ENCODE peak calls at places on chromosome 9, in seven cellular contexts. J, Y, R, N, A, Q and O are unnamed samples.

GRCh38 chr9:35014517-35014916 is 25.0 kb downstream of the DNAJB5 start:
- DNase-seq in J (no peak), Y (no peak), R (no peak), N (no peak), A (no peak), Q (no peak), O (no peak)

GRCh38 chr9:90331826-90332575 is 310.6 kb downstream of the DIRAS2 start:
- DNase-seq in J (no peak), Y (no peak), R (no peak), N (no peak), A (no peak), Q (no peak), O (no peak)

GRCh38 chr9:124973807-124974206 is 32.9 kb upstream of the GOLGA1 start:
- DNase-seq in J (no peak), Y (no peak), R (no peak), N (peak; percentile 17), A (no peak), Q (no peak), O (no peak)

GRCh38 chr9:22208846-22209585 is 199.9 kb upstream of the CDKN2B start:
- DNase-seq in J (no peak), Y (no peak), R (no peak), N (no peak), A (no peak), Q (no peak), O (no peak)

GRCh38 chr9:20618361-20618799 is 3.9 kb downstream of the MLLT3 start:
- DNase-seq in J (no peak), Y (no peak), R (no peak), N (no peak), A (no peak), Q (peak; percentile 14), O (no peak)

GRCh38 chr9:129498451-129499376 is 122.2 kb downstream of the C9orf50 start:
- DNase-seq in J (no peak), Y (no peak), R (no peak), N (no peak), A (no peak), Q (no peak), O (no peak)

GRCh38 chr9:122133263-122133983 is 26.2 kb downstream of the NDUFA8 start:
- DNase-seq in J (peak; percentile 42), Y (no peak), R (no peak), N (no peak), A (no peak), Q (no peak), O (no peak)

GRCh38 chr9:37062331-37062730 is 28.3 kb upstream of the PAX5 start:
- DNase-seq in J (no peak), Y (no peak), R (no peak), N (no peak), A (no peak), Q (no peak), O (no peak)

GRCh38 chr9:18543406-18543965 is 69.5 kb downstream of the ADAMTSL1 start:
- DNase-seq in J (no peak), Y (no peak), R (peak; percentile 49), N (no peak), A (no peak), Q (no peak), O (no peak)

GRCh38 chr9:102087141-102087540 is 348.7 kb upstream of the GRIN3A start:
- DNase-seq in J (no peak), Y (no peak), R (no peak), N (no peak), A (no peak), Q (no peak), O (no peak)

GRCh38 chr9:126148523-126148870 is 178.1 kb upstream of the MVB12B start:
- DNase-seq in J (no peak), Y (no peak), R (no peak), N (no peak), A (no peak), Q (no peak), O (no peak)

GRCh38 chr9:7392161-7392560 is 407.4 kb downstream of the DMAC1 start:
- DNase-seq in J (no peak), Y (no peak), R (no peak), N (no peak), A (no peak), Q (no peak), O (no peak)

GRCh38 chr9:34384368-34385165 is 7.9 kb upstream of the MYORG start:
- DNase-seq in J (no peak), Y (no peak), R (no peak), N (no peak), A (no peak), Q (peak; percentile 22), O (no peak)

GRCh38 chr9:110602281-110602680 is 22.7 kb upstream of the SVEP1 start:
- DNase-seq in J (no peak), Y (no peak), R (no peak), N (no peak), A (no peak), Q (no peak), O (no peak)

GRCh38 chr9:124485201-124485600 is 22.0 kb downstream of the NR5A1 start:
- DNase-seq in J (no peak), Y (no peak), R (no peak), N (no peak), A (no peak), Q (no peak), O (no peak)

GRCh38 chr9:87075537-87075936 is 128.2 kb upstream of the GAS1 start:
- DNase-seq in J (peak; percentile 48), Y (no peak), R (no peak), N (no peak), A (no peak), Q (no peak), O (no peak)

GRCh38 chr9:23596913-23597634 is 229.0 kb downstream of the ELAVL2 start:
- DNase-seq in J (no peak), Y (no peak), R (peak; percentile 39), N (no peak), A (no peak), Q (no peak), O (no peak)

GRCh38 chr9:5510360-5510931 is at the start of gene PDCD1LG2:
- DNase-seq in J (no peak), Y (no peak), R (peak; percentile 32), N (no peak), A (peak; percentile 76), Q (no peak), O (no peak)

GRCh38 chr9:27688954-27689353 is 115.7 kb upstream of the C9orf72 start:
- DNase-seq in J (no peak), Y (no peak), R (no peak), N (no peak), A (no peak), Q (no peak), O (no peak)

GRCh38 chr9:121944741-121945191 is 148.3 kb downstream of the TTLL11 start:
- DNase-seq in J (no peak), Y (no peak), R (no peak), N (no peak), A (no peak), Q (no peak), O (no peak)

GRCh38 chr9:19087601-19088000 is 15.1 kb downstream of the HAUS6 start:
- DNase-seq in J (no peak), Y (no peak), R (no peak), N (no peak), A (no peak), Q (peak; percentile 53), O (no peak)

GRCh38 chr9:132068604-132069003 is 11.1 kb downstream of the MED27 start:
- DNase-seq in J (no peak), Y (no peak), R (no peak), N (no peak), A (no peak), Q (no peak), O (no peak)

GRCh38 chr9:101369286-101369685 is 15.5 kb downstream of the BAAT start:
- DNase-seq in J (no peak), Y (no peak), R (no peak), N (no peak), A (no peak), Q (no peak), O (no peak)

GRCh38 chr9:72149231-72149975 is at the start of gene GDA:
- DNase-seq in J (peak; percentile 76), Y (peak; percentile 68), R (no peak), N (no peak), A (no peak), Q (no peak), O (peak; percentile 15)

GRCh38 chr9:78713746-78714405 is 417.0 kb downstream of the PSAT1 start:
- DNase-seq in J (no peak), Y (no peak), R (no peak), N (no peak), A (no peak), Q (no peak), O (no peak)
- H3K9ac ChIP-seq in J (no peak overlapping the region), Y (no peak overlapping the region), R (peak overlapping the region; percentile 57), N (no peak overlapping the region), A (no peak overlapping the region), Q (no peak overlapping the region), O (no peak overlapping the region)

DNA sequence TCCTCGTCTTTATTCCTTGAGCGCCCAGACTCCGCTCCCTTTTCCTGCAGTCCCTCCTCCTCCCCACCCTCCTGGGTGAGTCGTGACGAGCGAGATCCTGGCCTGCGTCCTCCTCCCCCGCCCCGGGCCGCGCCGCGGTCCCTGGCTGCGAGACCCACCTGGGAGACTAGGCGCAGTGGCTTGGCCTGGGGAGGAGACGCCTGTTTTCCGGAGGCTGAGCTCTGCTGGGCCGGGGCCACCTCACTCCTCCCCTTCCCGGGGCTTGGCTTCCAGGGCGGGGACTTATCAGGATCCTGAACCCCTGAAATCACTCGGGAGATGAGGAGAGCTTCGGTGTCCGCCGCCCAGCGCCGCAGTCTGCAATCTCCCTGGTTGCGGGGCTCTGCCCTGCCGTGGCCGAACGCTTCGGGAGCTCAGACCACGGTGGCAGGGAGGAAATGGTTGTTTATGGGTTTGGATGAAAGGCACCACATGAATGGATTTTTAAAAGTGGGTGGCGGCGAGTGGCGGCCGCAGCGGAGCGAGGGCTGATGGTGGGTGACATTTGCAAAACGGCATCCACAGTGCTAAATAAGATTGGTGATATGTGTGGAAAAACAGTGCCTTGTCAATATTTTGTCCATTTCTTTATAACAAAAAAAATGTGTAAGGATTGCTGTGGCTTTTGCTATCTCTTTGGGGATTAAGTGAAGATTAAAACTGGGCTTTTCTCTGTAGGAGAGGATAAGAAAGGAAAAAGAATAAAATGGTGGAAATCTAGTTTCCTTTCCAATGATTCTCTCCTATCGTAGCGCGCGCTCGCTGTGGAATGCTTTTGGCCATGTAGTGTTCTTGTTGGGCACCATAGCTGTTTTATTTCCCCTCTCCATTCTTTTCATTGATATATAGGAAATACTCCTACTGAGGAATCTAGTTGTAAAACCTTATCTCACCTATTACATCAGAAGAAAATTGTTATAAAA is 1.2 kb downstream of the STXBP1 start:
- DNase-seq in J (peak; percentile 80), Y (no peak), R (peak; percentile 82), N (peak; percentile 70), A (no peak), Q (no peak), O (no peak)
- TF ChIP-seq YY1 in J (no peak), Y (no peak), R (no peak), N (no peak), A (no peak), Q (no peak), O (no peak)

DNA sequence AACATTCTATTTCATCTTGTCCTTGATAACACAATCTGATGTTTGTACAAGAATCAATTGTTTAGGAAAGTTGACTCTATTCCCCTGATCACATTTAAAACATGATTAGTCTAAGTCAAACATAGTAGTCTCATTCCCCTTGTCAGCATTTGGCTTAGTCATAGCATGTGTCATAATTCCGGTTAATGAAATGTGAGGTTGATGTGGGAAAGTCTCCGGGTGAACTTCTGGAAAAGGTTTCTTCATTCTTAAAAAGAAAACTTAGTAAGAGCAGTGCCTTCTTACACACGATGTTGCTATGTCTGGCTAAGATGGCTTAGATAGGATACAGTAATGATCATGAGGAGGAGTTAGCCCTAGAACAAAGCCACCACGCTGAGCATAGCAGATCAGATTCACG is 462.5 kb upstream of the PAPPA start:
- DNase-seq in J (no peak), Y (no peak), R (no peak), N (no peak), A (no peak), Q (no peak), O (no peak)
- H3K9ac ChIP-seq in J (no peak overlapping the region), Y (no peak overlapping the region), R (peak overlapping the region; percentile 96), N (no peak overlapping the region), A (no peak overlapping the region), Q (no peak overlapping the region), O (no peak overlapping the region)

GRCh38 chr9:83280259-83280658 is 217.3 kb upstream of the RASEF start:
- DNase-seq in J (no peak), Y (no peak), R (no peak), N (no peak), A (no peak), Q (no peak), O (no peak)
- TF ChIP-seq YY1 in J (no peak), Y (no peak), R (no peak), N (no peak), A (no peak), Q (no peak), O (no peak)